ENCODE peak calls at places on chromosomes 7 and 10, in four cellular contexts. A is A549, U is H1, Q is ovary. R is an unnamed sample.

GRCh38 chr10:6140141-6140841 is 51.5 kb downstream of the RBM17 start:
- DNase-seq in A (no peak), U (no peak), Q (no peak), R (no peak)

GRCh38 chr10:121572857-121573540 is 25.2 kb downstream of the FGFR2 start:
- DNase-seq in A (no peak), U (no peak), Q (no peak), R (no peak)

GRCh38 chr7:103093429-103093828 is 18.5 kb downstream of the ARMC10 start:
- DNase-seq in A (no peak), U (no peak), Q (no peak), R (no peak)

GRCh38 chr7:151119055-151119415 is 32.8 kb downstream of the AGAP3 start:
- DNase-seq in A (no peak), U (no peak), Q (no peak), R (no peak)

GRCh38 chr7:143380264-143380645 is 890 bp upstream of the ZYX start:
- DNase-seq in A (peak; percentile 89), U (peak; percentile 96), Q (peak; percentile 84), R (peak; percentile 22)

GRCh38 chr7:137879357-137880158 is 32.8 kb upstream of the DGKI start:
- DNase-seq in A (no peak), U (no peak), Q (no peak), R (no peak)

GRCh38 chr7:66921918-66922486 is 977 bp downstream of the TMEM248 start:
- DNase-seq in A (no peak), U (no peak), Q (no peak), R (no peak)

GRCh38 chr7:159144756-159145543 is at the start of gene VIPR2:
- DNase-seq in A (no peak), U (peak; percentile 78), Q (peak; percentile 76), R (no peak)

GRCh38 chr10:24513155-24513554 is 210.5 kb downstream of the ARHGAP21 start:
- DNase-seq in A (no peak), U (peak; percentile 52), Q (no peak), R (no peak)

GRCh38 chr10:18505719-18506118 is 145.7 kb downstream of the NSUN6 start:
- DNase-seq in A (no peak), U (no peak), Q (no peak), R (no peak)

GRCh38 chr10:89001024-89001423 is 10.4 kb downstream of the FAS start:
- DNase-seq in A (no peak), U (no peak), Q (no peak), R (no peak)

GRCh38 chr10:118974951-118975350 is 54.6 kb upstream of the NANOS1 start:
- DNase-seq in A (no peak), U (no peak), Q (no peak), R (no peak)

GRCh38 chr7:142345817-142346216 is 88.0 kb upstream of the PRSS58 start:
- DNase-seq in A (no peak), U (no peak), Q (no peak), R (no peak)

GRCh38 chr10:60367431-60367830 is 22.2 kb downstream of the ANK3 start:
- DNase-seq in A (no peak), U (no peak), Q (no peak), R (no peak)

GRCh38 chr10:12387561-12388210 is 38.3 kb downstream of the CAMK1D start:
- DNase-seq in A (no peak), U (no peak), Q (no peak), R (no peak)

GRCh38 chr7:66697451-66698438 is 42.8 kb upstream of the RABGEF1 start:
- DNase-seq in A (no peak), U (no peak), Q (peak; percentile 32), R (no peak)

GRCh38 chr10:119024882-119025281 is 4.6 kb upstream of the NANOS1 start:
- DNase-seq in A (no peak), U (peak; percentile 34), Q (no peak), R (no peak)

GRCh38 chr10:131249238-131249956 is 62.1 kb downstream of the TCERG1L start:
- DNase-seq in A (no peak), U (no peak), Q (no peak), R (no peak)

GRCh38 chr7:29352041-29352440 is 157.5 kb downstream of the CHN2 start:
- DNase-seq in A (no peak), U (no peak), Q (no peak), R (no peak)

GRCh38 chr10:12742776-12743175 is 258.7 kb downstream of the CCDC3 start:
- DNase-seq in A (no peak), U (no peak), Q (no peak), R (no peak)

GRCh38 chr10:92590623-92591549 is 2.0 kb upstream of the KIF11 start:
- DNase-seq in A (peak; percentile 49), U (peak; percentile 49), Q (peak; percentile 26), R (no peak)

GRCh38 chr10:92593553-92594046 is 670 bp downstream of the KIF11 start:
- DNase-seq in A (no peak), U (no peak), Q (no peak), R (no peak)

GRCh38 chr10:92592761-92593552 is at the start of gene KIF11:
- DNase-seq in A (peak; percentile 84), U (peak; percentile 97), Q (peak; percentile 97), R (peak; percentile 91)

GRCh38 chr10:92594194-92594593 is 1.3 kb downstream of the KIF11 start:
- DNase-seq in A (no peak), U (no peak), Q (no peak), R (no peak)

DNA sequence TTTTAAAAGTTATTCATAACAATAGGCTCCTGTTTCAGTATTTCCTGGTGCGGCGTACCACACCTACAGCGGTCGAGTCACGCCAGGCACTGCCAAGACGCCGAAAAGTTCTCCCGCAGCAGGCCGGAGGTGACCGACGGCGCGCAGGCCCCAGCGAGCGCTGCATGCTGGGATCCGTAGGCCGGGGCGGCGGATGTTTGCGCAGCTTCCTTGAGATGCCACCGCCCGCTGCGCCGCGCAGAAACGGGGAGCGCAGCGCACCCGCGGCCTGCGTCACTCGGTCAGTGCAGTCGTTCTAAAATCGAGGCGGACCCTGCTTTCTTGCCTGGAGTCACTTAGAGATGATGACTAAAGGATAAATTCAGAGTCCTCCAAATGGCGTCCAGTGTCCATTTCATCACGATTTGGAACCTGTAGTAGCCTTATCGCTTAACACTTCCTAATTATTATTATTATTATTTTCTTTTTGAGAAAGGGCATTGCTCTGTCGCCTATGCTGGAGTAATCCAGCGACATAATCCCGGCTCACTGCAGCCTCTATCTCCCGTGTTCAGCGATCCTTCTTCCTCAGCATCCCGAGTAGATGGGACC is 1.3 kb upstream of the KIF11 start:
- DNase-seq in A (peak; percentile 77), U (peak; percentile 87), Q (peak; percentile 90), R (peak; percentile 75)
- TF ChIP-seq POLR2A in A (peak; percentile 78), U (peak; percentile 86), Q (peak; percentile 79), R (peak; percentile 90)

GRCh38 chr10:80188713-80189112 is 16.6 kb downstream of the ANXA11 start:
- DNase-seq in A (no peak), U (no peak), Q (no peak), R (no peak)

GRCh38 chr10:80185522-80186299 is 19.6 kb downstream of the ANXA11 start:
- DNase-seq in A (no peak), U (no peak), Q (no peak), R (no peak)

GRCh38 chr10:80186364-80187012 is 18.8 kb downstream of the ANXA11 start:
- DNase-seq in A (no peak), U (no peak), Q (no peak), R (no peak)

GRCh38 chr10:80187465-80188409 is 17.6 kb downstream of the ANXA11 start:
- DNase-seq in A (no peak), U (no peak), Q (no peak), R (peak; percentile 45)

DNA sequence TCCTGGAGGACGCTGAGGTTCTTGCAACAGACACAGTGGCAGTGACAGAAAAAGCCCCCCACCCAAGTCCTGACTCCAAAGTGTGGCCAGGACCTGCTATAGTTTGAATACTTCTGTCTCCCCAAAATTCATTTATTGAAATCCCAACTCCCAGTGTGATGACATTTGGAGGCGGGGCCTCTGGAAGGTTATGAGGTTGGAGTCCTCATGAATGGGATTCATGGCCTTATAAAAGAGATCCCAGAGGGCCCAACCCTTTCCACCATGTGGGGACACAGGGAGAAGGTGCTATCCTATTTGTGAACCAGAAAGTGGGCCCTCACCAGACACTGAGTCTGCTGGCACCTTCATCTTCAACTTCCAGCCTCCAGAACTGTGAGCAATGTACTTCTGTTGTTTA is 18.3 kb downstream of the ANXA11 start:
- DNase-seq in A (no peak), U (no peak), Q (no peak), R (no peak)
- H3K4me1 ChIP-seq in A (peaks cover 7% of the 10 kb centered on the region), U (no peaks in the 10 kb centered on the region), Q (peaks cover 19% of the 10 kb centered on the region), R (peaks cover 97% of the 10 kb centered on the region)

DNA sequence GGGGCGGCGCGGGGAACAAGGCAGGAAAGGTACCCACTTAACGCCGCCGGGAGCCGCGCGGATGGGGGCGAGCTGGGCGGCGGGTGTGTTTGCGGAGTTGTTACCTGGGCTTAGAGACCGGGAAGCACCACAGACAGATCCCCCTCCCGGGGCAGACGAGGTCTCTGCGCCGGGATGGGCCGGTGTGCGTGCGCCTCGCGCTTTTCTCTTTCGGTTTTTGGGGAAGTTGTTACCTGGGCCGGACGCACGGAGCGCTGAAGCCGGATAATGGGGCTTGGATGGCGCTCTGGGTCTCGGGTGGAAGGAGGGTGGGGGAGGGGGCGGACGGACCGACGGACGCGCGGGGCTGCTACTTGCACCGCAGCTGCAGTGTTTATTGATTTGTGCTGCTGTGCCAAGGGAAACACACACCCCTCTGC is 1.2 kb downstream of the ZEB1 start:
- DNase-seq in A (peak; percentile 17), U (peak; percentile 64), Q (peak; percentile 48), R (no peak)
- TF ChIP-seq POLR2A in A (no peak), U (no peak), Q (no peak), R (no peak)

GRCh38 chr7:122301858-122302745 is 2.4 kb downstream of the FEZF1 start:
- DNase-seq in A (no peak), U (peak; percentile 72), Q (no peak), R (no peak)
- H3K4me1 ChIP-seq in A (no peaks in the 10 kb centered on the region), U (peaks cover 3% of the 10 kb centered on the region), Q (peaks cover 8% of the 10 kb centered on the region), R (peaks cover 16% of the 10 kb centered on the region)

DNA sequence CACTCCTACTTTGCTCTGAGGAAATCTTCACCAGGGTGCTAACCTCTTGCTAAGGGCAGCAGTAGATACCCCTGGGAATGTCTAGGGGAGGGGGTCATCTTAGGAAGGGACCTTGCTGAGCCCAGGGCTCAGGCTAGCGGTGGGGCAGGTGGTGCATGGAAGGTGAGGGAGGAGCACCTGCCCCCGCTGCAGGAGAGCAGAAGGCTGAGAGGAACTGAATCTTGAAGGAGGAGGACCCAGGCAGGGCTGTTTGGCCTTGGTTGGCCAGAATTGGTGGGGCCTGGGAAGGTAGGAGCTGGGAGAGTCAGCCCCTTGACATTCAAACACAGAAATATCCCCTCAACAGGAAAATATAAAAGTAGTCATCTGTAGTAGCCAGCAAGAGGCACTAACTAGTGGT is 7.0 kb downstream of the CALHM3 start:
- DNase-seq in A (no peak), U (no peak), Q (no peak), R (no peak)
- TF ChIP-seq POLR2A in A (no peak), U (no peak), Q (no peak), R (no peak)

DNA sequence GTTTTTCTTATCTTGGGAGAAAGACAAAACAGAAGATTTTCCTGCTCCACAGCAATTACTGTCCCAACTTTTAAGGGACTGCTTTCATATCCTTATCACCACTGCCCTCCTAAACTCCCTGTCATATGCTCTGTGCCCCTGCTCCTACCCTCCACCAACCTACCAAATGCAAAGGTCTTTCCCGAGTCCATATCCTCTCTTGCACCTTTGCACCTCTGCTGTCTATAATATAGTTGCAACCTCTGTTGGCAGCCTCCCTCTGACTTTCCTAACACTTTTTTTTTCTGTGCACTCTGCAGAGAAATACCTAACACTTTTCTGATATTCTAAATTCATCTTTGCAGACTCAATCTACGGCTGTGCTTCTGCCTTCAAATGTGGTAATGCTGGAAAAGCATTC is 84.9 kb downstream of the DNMBP start:
- DNase-seq in A (no peak), U (no peak), Q (no peak), R (no peak)
- H3K4me1 ChIP-seq in A (peaks cover 53% of the 10 kb centered on the region), U (no peaks in the 10 kb centered on the region), Q (peaks cover 14% of the 10 kb centered on the region), R (peaks cover 18% of the 10 kb centered on the region)